ENCODE peak calls at places on chromosomes 12 and 14, in four cellular contexts. O is cardiac fibroblast; F is pancreas; T is CD8-positive, alpha-beta T cell. L is an unnamed sample.

GRCh38 chr12:95733156-95733825 is 57.3 kb downstream of the NTN4 start:
- DNase-seq in O (peak), T (no peak), F (no peak), L (no peak)

GRCh38 chr12:30015661-30016060 is 231.9 kb upstream of the TMTC1 start:
- DNase-seq in T (no peak), F (no peak), O (no peak), L (no peak)

GRCh38 chr12:13205809-13206559 is 9.5 kb downstream of the EMP1 start:
- DNase-seq in T (no peak), F (no peak), O (peak), L (no peak)

GRCh38 chr14:73173092-73173735 is 36.9 kb downstream of the PSEN1 start:
- DNase-seq in O (peak), F (no peak), T (no peak), L (peak)

GRCh38 chr12:53268637-53269562 is 801 bp downstream of the ESPL1 start:
- DNase-seq in O (no peak), F (no peak), T (no peak), L (no peak)

GRCh38 chr12:68375701-68376469 is 43.7 kb upstream of the MDM1 start:
- DNase-seq in O (peak), F (no peak), T (no peak), L (no peak)

GRCh38 chr12:27193854-27194544 is 50.1 kb upstream of the STK38L start:
- DNase-seq in O (peak), T (no peak), F (no peak), L (no peak)

GRCh38 chr12:17976202-17976601 is 113.8 kb downstream of the RERGL start:
- DNase-seq in T (no peak), O (peak), F (no peak), L (no peak)

GRCh38 chr12:57258977-57259970 is 8.3 kb upstream of the STAC3 start:
- DNase-seq in T (no peak), O (no peak), F (no peak), L (no peak)

GRCh38 chr12:63028951-63029350 is 94.0 kb upstream of the PPM1H start:
- DNase-seq in F (no peak), T (no peak), O (no peak), L (no peak)

GRCh38 chr12:82174936-82175335 is 183.3 kb downstream of the CCDC59 start:
- DNase-seq in T (no peak), O (no peak), F (no peak), L (no peak)

GRCh38 chr12:120041386-120042231 is 52.6 kb downstream of the BICDL1 start:
- DNase-seq in T (peak), F (no peak), O (no peak), L (no peak)

GRCh38 chr14:72801381-72801812 is 92.5 kb downstream of the DPF3 start:
- DNase-seq in O (peak), F (no peak), T (no peak), L (no peak)

GRCh38 chr14:45262637-45263036 is 9.6 kb upstream of the MIS18BP1 start:
- DNase-seq in T (no peak), F (no peak), O (no peak), L (no peak)

GRCh38 chr12:28938056-28938455 is 211.0 kb upstream of the FAR2 start:
- DNase-seq in T (no peak), O (no peak), F (no peak), L (no peak)

GRCh38 chr14:35480119-35480769 is 53.7 kb upstream of the INSM2 start:
- DNase-seq in T (no peak), O (peak), F (no peak), L (peak)

GRCh38 chr12:105228494-105228893 is 7.5 kb downstream of the APPL2 start:
- DNase-seq in O (peak), T (no peak), F (no peak), L (peak)

GRCh38 chr12:132162508-132163031 is 18.3 kb downstream of the NOC4L start:
- DNase-seq in O (peak), T (no peak), F (no peak), L (no peak)

GRCh38 chr14:58395815-58396626 is at the start of gene TOMM20L:
- DNase-seq in F (peak), O (peak), T (peak), L (peak)

GRCh38 chr12:18942669-18943068 is 186.9 kb upstream of the PLEKHA5 start:
- DNase-seq in F (no peak), T (no peak), O (no peak), L (no peak)

GRCh38 chr12:46153267-46153872 is 115.5 kb downstream of the SLC38A1 start:
- DNase-seq in T (no peak), O (peak), F (no peak), L (peak)

GRCh38 chr12:38160318-38161122 is 156.1 kb upstream of the ALG10B start:
- DNase-seq in T (no peak), F (no peak), O (no peak), L (no peak)

GRCh38 chr12:95857799-95858198 is 953 bp upstream of the SNRPF start:
- DNase-seq in T (no peak), O (no peak), F (no peak), L (no peak)

GRCh38 chr12:48995061-48995879 is 3.9 kb downstream of the DDN start:
- DNase-seq in F (peak), O (peak), T (no peak), L (peak)

DNA sequence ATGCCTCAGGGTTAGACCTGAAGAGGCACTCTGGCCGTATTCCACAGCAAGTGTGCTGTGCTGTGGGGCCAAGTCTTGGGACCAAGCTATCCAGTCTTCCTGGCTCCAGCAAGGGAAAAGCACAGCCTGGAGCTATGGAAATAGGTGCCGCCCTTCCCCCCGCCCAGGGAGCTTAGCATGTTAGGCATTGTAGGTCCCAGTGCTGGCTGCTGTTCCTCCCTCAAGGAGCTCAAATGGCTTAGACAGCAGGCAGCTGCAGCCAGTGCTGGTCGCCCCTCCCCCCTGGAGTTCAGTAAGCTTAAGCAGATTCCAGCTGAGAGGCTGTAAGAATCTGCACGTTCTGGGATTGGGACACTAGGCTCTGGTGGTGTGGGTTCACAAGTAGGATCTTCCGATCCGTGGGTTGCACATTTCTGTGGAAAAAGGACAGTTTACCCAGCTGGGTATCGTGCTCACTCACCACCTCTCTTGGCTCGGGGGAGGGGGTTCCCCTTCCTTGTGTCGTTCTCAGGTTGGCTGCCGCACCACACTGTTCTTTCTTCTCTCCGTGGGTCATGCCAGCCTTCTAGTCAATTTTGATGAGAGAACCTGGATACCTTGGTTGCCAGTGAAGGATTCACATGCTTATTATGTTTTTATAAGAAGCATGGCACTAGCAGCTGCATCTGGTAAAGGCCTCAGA is 127.3 kb downstream of the CNTN1 start:
- DNase-seq in O (no peak), F (no peak), T (no peak), L (no peak)
- TF ChIP-seq CTCF in O (no peak), F (no peak), T (no peak), L (no peak)

DNA sequence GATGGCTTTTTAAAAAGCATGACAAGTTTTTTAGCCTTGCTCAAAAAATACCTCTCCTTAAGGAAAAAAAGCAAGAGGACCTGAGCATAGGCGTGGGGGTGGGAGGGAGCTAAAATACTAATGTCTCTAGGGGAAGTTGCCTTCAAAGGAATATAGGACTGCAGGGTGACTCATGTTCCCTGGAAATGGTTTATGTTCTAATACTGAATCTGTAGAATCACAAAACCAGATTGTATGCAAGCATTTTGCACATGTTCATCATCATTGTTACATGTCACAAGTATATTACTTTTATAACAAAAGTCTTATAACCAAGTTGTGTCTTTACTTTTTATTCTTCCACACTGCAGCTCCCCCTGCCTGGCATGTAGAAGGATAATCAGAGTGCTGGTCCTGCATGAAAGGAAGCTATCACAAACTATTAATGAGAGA is 36.6 kb downstream of the GPR135 start:
- DNase-seq in F (no peak), T (no peak), O (peak), L (no peak)
- TF ChIP-seq CTCF in F (no peak), T (no peak), O (peak), L (no peak)

DNA sequence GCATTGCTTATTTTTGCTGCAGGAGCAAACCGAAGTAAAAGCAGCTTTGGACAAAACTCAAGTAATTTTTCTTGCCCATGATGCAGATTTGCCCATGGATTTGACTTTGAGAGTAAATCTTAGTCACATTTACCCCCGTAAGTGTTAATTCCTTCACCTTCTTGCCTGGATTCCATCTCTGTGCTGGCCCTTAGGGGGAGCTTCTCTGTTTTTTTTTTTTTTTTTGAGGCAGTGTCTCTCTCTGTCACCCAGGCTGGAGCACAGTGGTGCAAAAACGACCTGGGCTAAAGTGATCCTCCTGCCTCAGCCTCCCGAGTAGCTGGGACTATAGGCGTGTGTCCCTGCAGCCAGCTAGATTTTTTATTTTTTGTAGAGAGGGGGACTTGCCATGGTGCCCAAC is 210.2 kb downstream of the FUT8 start:
- DNase-seq in O (no peak), F (no peak), T (no peak), L (no peak)
- TF ChIP-seq CTCF in O (no peak), F (no peak), T (no peak), L (no peak)

GRCh38 chr14:23404331-23404900 is 3.7 kb downstream of the MYH6 start:
- DNase-seq in F (no peak), T (no peak), O (no peak), L (no peak)
- TF ChIP-seq CTCF in F (no peak), T (no peak), O (no peak), L (no peak)

GRCh38 chr14:91570021-91570420 is 59.9 kb upstream of the PPP4R3A start:
- DNase-seq in T (no peak), O (no peak), F (no peak), L (no peak)

GRCh38 chr14:91577632-91578233 is 67.6 kb upstream of the PPP4R3A start:
- DNase-seq in T (no peak), O (no peak), F (no peak), L (no peak)

GRCh38 chr14:91573528-91573893 is 63.4 kb upstream of the PPP4R3A start:
- DNase-seq in T (no peak), F (no peak), O (no peak), L (no peak)

GRCh38 chr14:91575469-91576208 is 65.5 kb upstream of the PPP4R3A start:
- DNase-seq in O (no peak), T (no peak), F (no peak), L (no peak)

GRCh38 chr14:91573894-91574837 is 64.1 kb upstream of the PPP4R3A start:
- DNase-seq in O (peak), T (peak), F (peak), L (peak)
- TF ChIP-seq CTCF in O (no peak), T (no peak), F (no peak), L (no peak)

GRCh38 chr14:59565112-59565511 is 11.5 kb downstream of the CCDC175 start:
- DNase-seq in O (no peak), F (no peak), T (no peak), L (no peak)

GRCh38 chr14:59566725-59567124 is 9.9 kb downstream of the CCDC175 start:
- DNase-seq in T (no peak), F (no peak), O (no peak), L (no peak)

GRCh38 chr14:59566281-59566680 is 10.3 kb downstream of the CCDC175 start:
- DNase-seq in T (no peak), O (no peak), F (no peak), L (no peak)

GRCh38 chr14:59564356-59564755 is 12.3 kb downstream of the CCDC175 start:
- DNase-seq in O (no peak), T (no peak), F (no peak), L (no peak)

DNA sequence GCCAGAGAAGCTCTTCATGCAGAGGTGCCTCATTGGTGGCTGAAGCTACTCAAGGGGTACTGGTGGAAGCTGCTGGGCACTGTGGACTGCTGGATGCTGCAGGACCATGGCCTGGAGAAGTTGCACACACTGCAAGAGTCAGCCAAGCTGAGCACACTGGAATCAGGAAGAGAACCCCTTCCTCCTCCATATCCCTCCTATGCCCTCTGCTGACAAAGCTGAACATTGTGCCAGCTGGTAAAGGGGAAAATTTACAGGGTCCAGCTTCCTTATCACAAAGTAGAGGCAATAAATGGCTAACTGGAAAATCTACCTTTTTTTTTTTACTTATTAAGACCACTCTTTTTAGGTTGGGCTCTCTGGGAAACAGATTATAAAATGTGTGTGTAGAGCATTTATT is 6.5 kb downstream of the CCDC175 start:
- DNase-seq in T (no peak), O (no peak), F (no peak), L (no peak)
- TF ChIP-seq CTCF in T (no peak), O (no peak), F (no peak), L (no peak)

DNA sequence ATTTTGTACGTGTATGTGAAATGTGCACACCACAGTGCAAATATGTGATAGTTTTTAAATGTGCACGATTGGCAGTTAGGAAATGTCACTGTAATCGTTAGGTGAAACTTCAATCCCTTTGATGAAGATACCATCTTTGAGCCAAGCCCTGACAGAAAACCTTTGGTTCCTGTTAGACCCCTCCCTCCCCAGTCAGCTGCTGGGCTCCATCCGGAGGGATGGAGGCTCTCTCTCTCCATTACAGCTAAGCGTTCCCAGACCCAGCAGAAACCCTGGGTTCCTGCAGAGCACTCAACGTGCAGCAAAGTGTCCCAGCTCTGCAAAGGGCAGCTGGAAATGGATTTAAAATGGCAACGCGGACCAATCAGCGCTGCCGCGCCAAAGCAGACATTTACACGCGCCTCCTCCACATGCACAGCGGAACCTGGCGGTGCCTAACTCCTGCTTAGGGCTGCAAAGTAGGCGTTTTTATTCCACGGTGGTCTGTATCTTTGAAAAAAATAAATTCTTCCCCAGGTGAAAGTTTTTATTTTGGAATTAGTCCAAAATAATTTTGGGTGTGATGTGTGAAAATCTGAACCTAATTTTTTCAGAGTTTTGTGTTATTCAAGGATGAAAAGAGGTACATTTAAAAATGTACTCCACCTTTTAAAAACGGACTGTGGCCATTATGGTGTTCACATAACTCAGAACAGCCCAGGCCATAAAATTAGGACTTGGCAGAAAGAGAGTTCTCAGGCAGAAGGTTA is 1.4 kb upstream of the HMGA2 start:
- DNase-seq in F (no peak), T (no peak), O (peak), L (peak)
- TF ChIP-seq CTCF in F (no peak), T (no peak), O (no peak), L (no peak)

GRCh38 chr12:51521554-51522276 is 69.3 kb upstream of the SCN8A start:
- DNase-seq in O (peak), T (no peak), F (no peak), L (no peak)
- TF ChIP-seq CTCF in O (peak), T (no peak), F (no peak), L (no peak)

GRCh38 chr14:104341532-104342434 is 203.4 kb downstream of the KIF26A start:
- DNase-seq in F (peak), T (no peak), O (peak), L (peak)
- TF ChIP-seq CTCF in F (peak), T (no peak), O (no peak), L (no peak)

L was measured in GM20000.